ENCODE peak calls at places on chromosomes 4 and X, in six cellular contexts. S is CD4-positive, alpha-beta memory T cell; X is mesendoderm; T is fibroblast of lung; C is brain microvascular endothelial cell; Q is keratinocyte. O is an unnamed sample.

GRCh38 chr4:92299152-92299551 is 4.6 kb upstream of the GRID2 start:
- DNase-seq in Q (no peak), C (no peak), X (no peak), T (peak; percentile 11), S (no peak), O (no peak)

GRCh38 chr4:42151568-42152506 is 618 bp downstream of the BEND4 start:
- DNase-seq in S (no peak), T (no peak), Q (no peak), X (peak; percentile 95), C (no peak), O (peak; percentile 16)

GRCh38 chr4:52157641-52158316 is 106.7 kb downstream of the SPATA18 start:
- DNase-seq in Q (no peak), C (peak; percentile 3), S (no peak), X (no peak), T (no peak), O (no peak)

GRCh38 chrX:31356501-31357263 is 284.8 kb upstream of the FTHL17 start:
- DNase-seq in C (no peak), Q (no peak), S (no peak), X (no peak), T (no peak), O (no peak)

GRCh38 chr4:2574863-2575262 is 38.4 kb downstream of the FAM193A start:
- DNase-seq in S (no peak), C (no peak), X (no peak), Q (no peak), T (no peak), O (no peak)

GRCh38 chr4:4457803-4458550 is 71.1 kb downstream of the NSG1 start:
- DNase-seq in T (peak; percentile 87), C (peak; percentile 79), Q (no peak), S (no peak), X (peak; percentile 57), O (no peak)

GRCh38 chr4:121462660-121463261 is 81.9 kb upstream of the QRFPR start:
- DNase-seq in C (peak; percentile 60), S (peak; percentile 37), Q (peak; percentile 21), T (peak; percentile 69), X (peak; percentile 95), O (no peak)

GRCh38 chr4:71275004-71275403 is 63.8 kb upstream of the SLC4A4 start:
- DNase-seq in X (no peak), C (no peak), T (no peak), Q (no peak), S (no peak), O (no peak)

GRCh38 chrX:96683997-96684338 is 674 bp upstream of the DIAPH2 start:
- DNase-seq in S (no peak), C (no peak), Q (no peak), T (no peak), X (no peak), O (no peak)

GRCh38 chr4:124486423-124486822 is 226.1 kb downstream of the ANKRD50 start:
- DNase-seq in C (no peak), X (no peak), Q (no peak), S (no peak), T (no peak), O (no peak)

GRCh38 chr4:37889849-37890500 is 909 bp upstream of the TBC1D1 start:
- DNase-seq in C (no peak), S (no peak), Q (no peak), T (no peak), X (peak; percentile 45), O (no peak)

GRCh38 chrX:13658602-13659001 is 5.7 kb downstream of the TCEANC start:
- DNase-seq in C (peak; percentile 23), T (peak; percentile 41), Q (no peak), X (peak; percentile 39), S (peak; percentile 62), O (peak; percentile 74)

GRCh38 chrX:13661735-13662536 is 9.0 kb downstream of the TCEANC start:
- DNase-seq in Q (no peak), X (no peak), C (no peak), T (no peak), S (no peak), O (no peak)

GRCh38 chrX:13659057-13659456 is 6.1 kb downstream of the TCEANC start:
- DNase-seq in Q (no peak), T (peak; percentile 33), X (no peak), S (no peak), C (peak; percentile 19), O (no peak)

GRCh38 chrX:13664026-13664425 is 11.1 kb downstream of the TCEANC start:
- DNase-seq in S (no peak), C (no peak), X (no peak), Q (no peak), T (no peak), O (no peak)

GRCh38 chrX:13662537-13662841 is 9.5 kb downstream of the TCEANC start:
- DNase-seq in C (no peak), S (no peak), T (peak; percentile 35), Q (no peak), X (no peak), O (no peak)
- H3K27ac ChIP-seq in C (no peak overlapping the region), S (peak overlapping the region; percentile 47), T (no peak overlapping the region), Q (no peak overlapping the region), X (no peak overlapping the region), O (peak overlapping the region; percentile 41)

GRCh38 chrX:152989292-152989658 is 4.6 kb downstream of the PNMA5 start:
- DNase-seq in C (no peak), Q (no peak), T (no peak), X (peak; percentile 1), S (peak; percentile 2), O (peak; percentile 59)
- H3K4me3 ChIP-seq in C (no peak overlapping the region), Q (no peak overlapping the region), T (no peak overlapping the region), X (no peak overlapping the region), S (no peak overlapping the region), O (peak overlapping the region; percentile 53)

DNA sequence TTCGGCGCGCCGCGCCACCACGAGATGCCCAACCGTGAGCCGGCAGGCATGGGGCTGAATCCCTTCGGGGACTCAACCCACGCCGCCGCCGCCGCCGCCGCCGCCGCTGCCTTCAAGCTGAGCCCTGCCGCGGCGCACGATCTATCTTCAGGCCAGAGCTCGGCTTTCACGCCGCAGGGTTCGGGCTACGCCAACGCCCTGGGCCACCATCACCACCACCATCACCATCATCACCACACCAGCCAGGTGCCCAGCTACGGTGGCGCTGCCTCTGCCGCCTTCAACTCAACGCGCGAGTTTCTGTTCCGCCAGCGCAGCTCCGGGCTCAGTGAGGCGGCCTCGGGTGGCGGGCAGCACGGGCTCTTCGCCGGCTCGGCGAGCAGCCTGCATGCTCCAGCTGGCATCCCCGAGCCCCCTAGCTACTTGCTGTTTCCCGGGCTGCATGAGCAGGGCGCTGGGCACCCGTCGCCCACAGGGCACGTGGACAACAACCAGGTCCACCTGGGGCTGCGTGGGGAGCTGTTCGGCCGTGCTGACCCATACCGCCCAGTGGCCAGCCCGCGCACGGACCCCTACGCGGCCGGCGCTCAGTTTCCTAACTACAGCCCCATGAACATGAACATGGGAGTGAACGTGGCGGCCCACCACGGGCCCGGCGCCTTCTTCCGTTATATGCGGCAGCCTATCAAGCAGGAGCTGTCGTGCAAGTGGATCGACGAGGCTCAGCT is 983 bp downstream of the ZIC3 start:
- DNase-seq in C (no peak), Q (no peak), S (no peak), X (peak; percentile 25), T (no peak), O (no peak)
- H3K27me3 ChIP-seq in C (peaks cover 6% of the 10 kb centered on the region), Q (peaks cover 60% of the 10 kb centered on the region), S (peaks cover under 1% of the 10 kb centered on the region), X (no peaks in the 10 kb centered on the region), T (peaks cover 10% of the 10 kb centered on the region), O (peaks cover 29% of the 10 kb centered on the region)

GRCh38 chr4:143294310-143294709 is 42.4 kb upstream of the GAB1 start:
- DNase-seq in Q (no peak), X (no peak), T (peak; percentile 62), C (no peak), S (no peak), O (no peak)
- H3K27ac ChIP-seq in Q (no peak overlapping the region), X (no peak overlapping the region), T (no peak overlapping the region), C (no peak overlapping the region), S (no peak overlapping the region), O (no peak overlapping the region)

GRCh38 chr4:183409956-183410355 is 34.5 kb upstream of the CDKN2AIP start:
- DNase-seq in S (no peak), X (no peak), Q (no peak), T (no peak), C (no peak), O (no peak)

GRCh38 chr4:183408791-183409190 is 35.6 kb upstream of the CDKN2AIP start:
- DNase-seq in C (no peak), S (no peak), Q (no peak), X (no peak), T (no peak), O (no peak)

GRCh38 chr4:183409463-183409862 is 35.0 kb upstream of the CDKN2AIP start:
- DNase-seq in X (no peak), S (no peak), T (no peak), C (no peak), Q (no peak), O (no peak)

GRCh38 chr4:183407128-183407585 is 37.3 kb upstream of the CDKN2AIP start:
- DNase-seq in T (peak; percentile 67), S (peak; percentile 87), C (peak; percentile 67), Q (no peak), X (peak; percentile 91), O (peak; percentile 87)

GRCh38 chr4:183407635-183408463 is 36.6 kb upstream of the CDKN2AIP start:
- DNase-seq in C (no peak), S (no peak), T (no peak), X (no peak), Q (no peak), O (no peak)
- H3K4me3 ChIP-seq in C (peak overlapping the region; percentile 56), S (peak overlapping the region; percentile 62), T (peak overlapping the region; percentile 55), X (no peak overlapping the region), Q (no peak overlapping the region), O (peak overlapping the region; percentile 91)

GRCh38 chr4:53928825-53929224 is 135.6 kb downstream of the CHIC2 start:
- DNase-seq in S (no peak), T (peak; percentile 76), Q (no peak), X (no peak), C (no peak), O (no peak)
- H3K27me3 ChIP-seq in S (no peaks in the 10 kb centered on the region), T (no peaks in the 10 kb centered on the region), Q (no peaks in the 10 kb centered on the region), X (no peaks in the 10 kb centered on the region), C (no peaks in the 10 kb centered on the region), O (no peaks in the 10 kb centered on the region)

O was measured in CD4-positive, CD25-positive, alpha-beta regulatory T cell.